ENCODE peak calls at places on chromosomes 12 and 14, in eight cellular contexts. E, L, W, M, R, D, A and Y are unnamed samples.
A peak's percentile ranks its signal among the peaks of the same experiment; 100 is the strongest.

GRCh38 chr12:19179986-19180385 is 50.5 kb downstream of the PLEKHA5 start:
- DNase-seq in W (no peak), A (no peak), D (no peak), R (no peak), L (no peak), E (no peak), M (no peak), Y (no peak)

GRCh38 chr14:104048758-104049496 is 36.6 kb upstream of the ASPG start:
- DNase-seq in W (no peak), A (no peak), M (no peak), L (no peak), D (no peak), E (no peak), R (no peak), Y (no peak)

GRCh38 chr12:15897433-15897832 is 13.7 kb upstream of the DERA start:
- DNase-seq in L (no peak), R (no peak), E (no peak), D (no peak), M (no peak), W (no peak), A (no peak), Y (peak; percentile 43)

GRCh38 chr14:68563256-68564131 is 229.4 kb downstream of the ZFP36L1 start:
- DNase-seq in M (no peak), E (no peak), D (no peak), L (no peak), W (no peak), R (no peak), A (no peak), Y (peak; percentile 23)

GRCh38 chr12:53480425-53481107 is 18.7 kb downstream of the MAP3K12 start:
- DNase-seq in M (no peak), W (no peak), E (no peak), D (no peak), A (no peak), L (no peak), R (no peak), Y (no peak)

GRCh38 chr12:16612647-16613046 is 6.7 kb upstream of the LMO3 start:
- DNase-seq in E (no peak), D (no peak), R (no peak), A (no peak), W (no peak), L (no peak), M (no peak), Y (no peak)

GRCh38 chr12:66813137-66813867 is 134.4 kb upstream of the GRIP1 start:
- DNase-seq in E (no peak), M (no peak), L (peak; percentile 2), D (no peak), R (no peak), A (no peak), W (no peak), Y (no peak)

GRCh38 chr12:66187016-66187415 is 2.0 kb upstream of the IRAK3 start:
- DNase-seq in A (no peak), M (no peak), D (no peak), E (no peak), R (no peak), W (no peak), L (no peak), Y (no peak)

GRCh38 chr12:81759215-81759991 is at the start of gene PPFIA2:
- DNase-seq in R (peak; percentile 56), E (peak; percentile 13), W (no peak), D (peak; percentile 33), A (peak; percentile 14), M (peak; percentile 4), L (peak; percentile 5), Y (no peak)

GRCh38 chr14:97458302-97459137 is 661.3 kb downstream of the VRK1 start:
- DNase-seq in W (peak; percentile 78), L (peak; percentile 81), A (peak; percentile 32), D (no peak), E (no peak), M (no peak), R (no peak), Y (no peak)

GRCh38 chr14:23071244-23071974 is 14.1 kb upstream of the CDH24 start:
- DNase-seq in M (peak; percentile 62), R (peak; percentile 85), W (peak; percentile 78), A (peak; percentile 73), L (peak; percentile 71), E (no peak), D (peak; percentile 81), Y (peak; percentile 92)

GRCh38 chr14:91729756-91730155 is 2.1 kb downstream of the CATSPERB start:
- DNase-seq in A (no peak), D (no peak), W (no peak), L (no peak), M (no peak), E (no peak), R (no peak), Y (no peak)

GRCh38 chr12:46944771-46945170 is 119.0 kb upstream of the SLC38A4 start:
- DNase-seq in E (peak; percentile 12), M (no peak), W (no peak), L (no peak), A (no peak), R (no peak), D (no peak), Y (peak; percentile 31)

GRCh38 chr12:58416211-58416610 is 474.8 kb downstream of the ATP23 start:
- DNase-seq in M (peak; percentile 37), E (peak; percentile 20), A (no peak), W (no peak), L (no peak), D (no peak), R (no peak), Y (peak; percentile 85)

GRCh38 chr12:68499616-68500015 is 111.1 kb upstream of the RAP1B start:
- DNase-seq in M (no peak), W (no peak), R (no peak), D (no peak), A (no peak), L (no peak), E (no peak), Y (no peak)

GRCh38 chr12:123064356-123064755 is 83.9 kb downstream of the ARL6IP4 start:
- DNase-seq in A (no peak), E (no peak), D (no peak), W (no peak), R (no peak), M (no peak), L (no peak), Y (no peak)

GRCh38 chr14:75426332-75427125 is 1.3 kb upstream of the JDP2 start:
- DNase-seq in L (no peak), E (no peak), D (no peak), W (no peak), A (no peak), R (no peak), M (no peak), Y (no peak)

GRCh38 chr14:101561145-101561896 is at the start of gene DIO3:
- DNase-seq in W (no peak), M (no peak), D (no peak), L (no peak), A (peak; percentile 67), R (peak; percentile 63), E (peak; percentile 67), Y (no peak)

GRCh38 chr14:71985538-71986234 is 53.5 kb downstream of the RGS6 start:
- DNase-seq in W (no peak), L (no peak), A (no peak), D (peak; percentile 21), R (no peak), M (no peak), E (no peak), Y (no peak)

GRCh38 chr14:39372656-39373055 is 59.6 kb downstream of the FBXO33 start:
- DNase-seq in L (no peak), R (no peak), M (no peak), W (no peak), D (no peak), E (no peak), A (no peak), Y (peak; percentile 7)

GRCh38 chr12:123264642-123265041 is 7.0 kb downstream of the CDK2AP1 start:
- DNase-seq in W (no peak), M (no peak), A (peak; percentile 26), L (no peak), E (no peak), D (no peak), R (peak; percentile 65), Y (no peak)

GRCh38 chr14:68106917-68107316 is 287.3 kb downstream of the RAD51B start:
- DNase-seq in W (no peak), A (no peak), E (no peak), L (no peak), M (no peak), R (no peak), D (no peak), Y (no peak)

GRCh38 chr14:103257211-103257962 is 76.7 kb upstream of the EIF5 start:
- DNase-seq in W (no peak), M (peak; percentile 29), L (no peak), R (no peak), E (peak; percentile 17), D (no peak), A (no peak), Y (peak; percentile 34)

GRCh38 chr12:102539651-102540553 is 59.5 kb upstream of the IGF1 start:
- DNase-seq in W (no peak), E (peak; percentile 75), R (no peak), L (no peak), M (peak; percentile 97), D (no peak), A (no peak), Y (peak; percentile 98)

GRCh38 chr14:106286697-106287290 is 760.4 kb downstream of the TMEM121 start:
- DNase-seq in L (peak; percentile 14), M (no peak), R (no peak), W (no peak), D (no peak), A (no peak), E (no peak), Y (no peak)

GRCh38 chr12:18747960-18748359 is 10.0 kb downstream of the CAPZA3 start:
- DNase-seq in M (peak; percentile 88), L (no peak), W (no peak), A (no peak), E (no peak), R (no peak), D (no peak), Y (peak; percentile 97)

GRCh38 chr14:103928011-103928890 is at the start of gene TDRD9:
- DNase-seq in A (no peak), E (no peak), R (no peak), D (no peak), M (no peak), W (no peak), L (no peak), Y (no peak)

GRCh38 chr12:22083167-22083566 is 37.1 kb downstream of the CMAS start:
- DNase-seq in R (no peak), W (peak; percentile 13), D (no peak), L (peak; percentile 12), E (no peak), A (no peak), M (peak; percentile 6), Y (peak; percentile 25)

GRCh38 chr12:67410246-67410645 is 141.1 kb downstream of the CAND1 start:
- DNase-seq in M (no peak), W (no peak), E (no peak), R (no peak), A (no peak), L (no peak), D (no peak), Y (no peak)

GRCh38 chr14:79369359-79370332 is 841.7 kb downstream of the DIO2 start:
- DNase-seq in D (no peak), R (no peak), A (no peak), M (peak; percentile 81), W (no peak), E (no peak), L (no peak), Y (peak; percentile 95)

GRCh38 chr14:62076825-62077660 is 314.8 kb downstream of the SNAPC1 start:
- DNase-seq in E (no peak), M (no peak), L (no peak), W (no peak), A (no peak), R (no peak), D (no peak), Y (no peak)

GRCh38 chr14:102262894-102263462 is 42.0 kb downstream of the MOK start:
- DNase-seq in M (peak; percentile 32), D (no peak), R (peak; percentile 64), E (peak; percentile 23), W (no peak), L (no peak), A (peak; percentile 60), Y (peak; percentile 65)

GRCh38 chr12:27988594-27989233 is 16.2 kb upstream of the PTHLH start:
- DNase-seq in D (no peak), W (no peak), M (no peak), E (no peak), L (no peak), A (no peak), R (no peak), Y (no peak)

GRCh38 chr12:77925536-77926108 is 94.9 kb downstream of the NAV3 start:
- DNase-seq in L (no peak), W (no peak), M (peak; percentile 71), R (peak; percentile 70), A (peak; percentile 54), E (peak; percentile 73), D (peak; percentile 91), Y (peak; percentile 92)